ENCODE peak calls at places on chromosomes 11 and 22, in eight cellular contexts. B is neural crest cell, O is vagina, U is cardiac fibroblast, G is AG04449, Q is fibroblast of mammary gland, H is mammary epithelial cell, S is AG09319. L is an unnamed sample.

GRCh38 chr11:47998345-47998732 is 18.0 kb downstream of the PTPRJ start:
- DNase-seq in B (no peak), O (no peak), U (no peak), G (no peak), Q (no peak), H (no peak), S (no peak), L (no peak)

GRCh38 chr11:57463596-57464342 is 3.4 kb downstream of the RTN4RL2 start:
- DNase-seq in B (no peak), O (no peak), U (no peak), G (no peak), Q (no peak), H (no peak), S (no peak), L (no peak)

GRCh38 chr22:21092797-21093554 is 47.2 kb downstream of the LRRC74B start:
- DNase-seq in B (no peak), O (no peak), U (no peak), G (no peak), Q (no peak), H (no peak), S (no peak), L (no peak)

GRCh38 chr22:48593551-48593950 is 1234.1 kb downstream of the BRD1 start:
- DNase-seq in B (no peak), O (no peak), U (no peak), G (no peak), Q (no peak), H (no peak), S (no peak), L (no peak)

GRCh38 chr22:41048791-41049717 is 43.3 kb upstream of the EP300 start:
- DNase-seq in B (peak), O (no peak), U (peak), G (no peak), Q (peak), H (peak), S (peak), L (peak)

GRCh38 chr11:128039140-128040021 is 548.0 kb downstream of the ETS1 start:
- DNase-seq in B (no peak), O (no peak), U (peak), G (peak), Q (peak), H (peak), S (peak), L (no peak)

GRCh38 chr11:46235777-46236688 is 41.4 kb upstream of the CREB3L1 start:
- DNase-seq in B (no peak), O (no peak), U (peak), G (no peak), Q (peak), H (no peak), S (no peak), L (no peak)

GRCh38 chr11:61688368-61689163 is 8.4 kb downstream of the DAGLA start:
- DNase-seq in B (no peak), O (no peak), U (peak), G (no peak), Q (peak), H (peak), S (peak), L (no peak)

GRCh38 chr11:40722179-40722795 is 737.2 kb downstream of the LRRC4C start:
- DNase-seq in B (peak), O (no peak), U (peak), G (no peak), Q (peak), H (peak), S (no peak), L (no peak)

GRCh38 chr22:26367402-26368245 is 61.4 kb upstream of the ASPHD2 start:
- DNase-seq in B (peak), O (no peak), U (peak), G (no peak), Q (peak), H (peak), S (no peak), L (no peak)

GRCh38 chr11:129354688-129355087 is 21.0 kb upstream of the BARX2 start:
- DNase-seq in B (no peak), O (no peak), U (no peak), G (no peak), Q (no peak), H (no peak), S (no peak), L (no peak)

GRCh38 chr11:3970101-3970500 is 114.6 kb downstream of the STIM1 start:
- DNase-seq in B (no peak), O (no peak), U (no peak), G (no peak), Q (no peak), H (no peak), S (no peak), L (no peak)

GRCh38 chr11:109547356-109548027 is 125.5 kb downstream of the C11orf87 start:
- DNase-seq in B (no peak), O (no peak), U (peak), G (peak), Q (peak), H (peak), S (no peak), L (no peak)

GRCh38 chr11:27698872-27699241 is 1.4 kb downstream of the BDNF start:
- DNase-seq in B (peak), O (no peak), U (peak), G (peak), Q (peak), H (peak), S (peak), L (peak)

GRCh38 chr11:27700351-27701261 is at the start of gene BDNF:
- DNase-seq in B (no peak), O (no peak), U (peak), G (no peak), Q (peak), H (no peak), S (no peak), L (peak)

GRCh38 chr11:27697679-27698275 is 2.5 kb downstream of the BDNF start:
- DNase-seq in B (no peak), O (no peak), U (no peak), G (no peak), Q (no peak), H (no peak), S (no peak), L (no peak)

GRCh38 chr11:27699926-27700350 is 317 bp downstream of the BDNF start:
- DNase-seq in B (no peak), O (no peak), U (no peak), G (no peak), Q (no peak), H (no peak), S (no peak), L (peak)

GRCh38 chr11:27699242-27699925 is 871 bp downstream of the BDNF start:
- DNase-seq in B (peak), O (no peak), U (peak), G (no peak), Q (peak), H (no peak), S (no peak), L (no peak)
- TF ChIP-seq CTCF in B (peak), O (peak), U (no peak), G (no peak), Q (no peak), H (no peak), S (no peak), L (no peak)

GRCh38 chr22:37282385-37282677 is at the start of gene CYTH4:
- DNase-seq in B (no peak), O (no peak), U (no peak), G (no peak), Q (no peak), H (peak), S (no peak), L (no peak)

GRCh38 chr22:37284126-37284806 is 2.0 kb downstream of the CYTH4 start:
- DNase-seq in B (no peak), O (no peak), U (no peak), G (no peak), Q (no peak), H (no peak), S (no peak), L (no peak)

GRCh38 chr22:37281646-37282384 is 493 bp upstream of the CYTH4 start:
- DNase-seq in B (no peak), O (no peak), U (no peak), G (no peak), Q (no peak), H (no peak), S (no peak), L (no peak)

GRCh38 chr22:37284807-37285355 is 2.6 kb downstream of the CYTH4 start:
- DNase-seq in B (no peak), O (no peak), U (no peak), G (no peak), Q (no peak), H (no peak), S (no peak), L (no peak)

DNA sequence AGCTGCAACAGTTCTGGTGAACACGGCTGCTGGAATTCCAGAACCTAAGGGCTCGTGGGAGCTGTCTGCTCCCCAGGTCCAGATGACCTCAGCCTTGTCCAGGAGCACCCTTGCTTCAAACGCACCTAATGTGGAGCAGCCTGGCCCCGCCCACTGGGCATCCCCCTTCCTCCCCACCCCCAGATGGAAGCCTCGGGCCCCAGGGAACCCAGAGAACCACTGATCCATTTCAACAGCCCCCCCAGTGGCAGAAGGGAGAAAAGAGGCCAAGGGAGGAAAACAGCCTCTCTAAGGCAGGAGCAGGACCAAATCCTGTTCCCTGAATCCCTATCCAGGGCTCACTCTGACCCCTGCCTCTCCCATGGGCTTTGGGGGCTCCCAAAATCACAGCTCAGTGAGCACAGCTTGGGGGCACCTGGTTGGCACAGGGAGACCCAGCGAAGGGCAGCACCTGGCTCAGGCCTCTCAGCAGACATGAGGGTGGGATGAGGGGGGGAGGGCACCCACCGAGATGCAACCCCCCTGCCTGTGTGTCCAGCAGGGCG is 1.2 kb downstream of the CYTH4 start:
- DNase-seq in B (no peak), O (no peak), U (no peak), G (no peak), Q (no peak), H (no peak), S (no peak), L (no peak)
- TF ChIP-seq CTCF in B (no peak), O (no peak), U (no peak), G (peak), Q (peak), H (no peak), S (peak), L (no peak)

DNA sequence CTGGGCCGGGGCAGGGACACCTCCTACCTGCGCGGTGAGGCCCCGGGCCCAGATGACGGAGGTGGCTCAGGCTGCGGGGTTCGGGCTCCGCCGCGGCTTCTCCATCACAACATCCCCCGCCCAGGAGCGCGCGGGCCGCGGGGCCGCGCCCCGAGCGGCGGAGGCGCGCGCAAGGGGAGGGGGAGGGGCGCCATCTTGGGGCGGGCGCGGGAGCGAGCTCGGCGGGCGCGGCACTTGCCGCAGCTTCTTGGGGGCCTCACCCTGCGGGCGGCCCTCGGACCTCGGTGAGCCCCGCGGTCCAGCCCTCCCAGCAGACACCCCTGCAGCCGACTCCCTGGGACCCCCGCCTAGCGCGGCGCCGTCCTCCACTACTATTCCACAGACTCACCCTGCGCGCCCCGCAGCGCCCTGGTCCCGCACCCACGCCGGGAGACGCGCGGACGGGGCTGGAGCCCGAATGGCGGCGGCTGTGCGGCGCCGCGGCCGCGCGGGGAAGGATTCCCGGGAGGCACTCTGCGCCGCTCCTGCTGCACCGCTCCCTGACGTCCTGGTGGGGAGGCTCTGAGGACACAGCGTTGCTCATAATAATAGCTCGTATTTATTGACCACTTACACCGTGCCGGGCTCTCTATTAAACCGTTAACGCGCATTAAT is at the start of gene APBB1:
- DNase-seq in B (peak), O (no peak), U (peak), G (no peak), Q (peak), H (peak), S (no peak), L (peak)
- TF ChIP-seq CTCF in B (peak), O (no peak), U (peak), G (peak), Q (no peak), H (no peak), S (no peak), L (peak)

GRCh38 chr22:23898006-23898974 is 4.1 kb downstream of the MIF start:
- DNase-seq in B (no peak), O (no peak), U (no peak), G (no peak), Q (no peak), H (no peak), S (no peak), L (no peak)

GRCh38 chr22:23901600-23901999 is 7.4 kb downstream of the MIF start:
- DNase-seq in B (no peak), O (no peak), U (no peak), G (no peak), Q (no peak), H (no peak), S (no peak), L (no peak)

GRCh38 chr22:23896523-23897186 is 2.5 kb downstream of the MIF start:
- DNase-seq in B (no peak), O (no peak), U (no peak), G (no peak), Q (no peak), H (no peak), S (no peak), L (no peak)

GRCh38 chr22:23897320-23897719 is 3.1 kb downstream of the MIF start:
- DNase-seq in B (no peak), O (no peak), U (no peak), G (no peak), Q (no peak), H (no peak), S (no peak), L (no peak)

GRCh38 chr22:23899042-23899745 is 5.0 kb downstream of the MIF start:
- DNase-seq in B (no peak), O (no peak), U (no peak), G (no peak), Q (no peak), H (no peak), S (no peak), L (no peak)
- TF ChIP-seq CTCF in B (no peak), O (no peak), U (no peak), G (no peak), Q (no peak), H (no peak), S (no peak), L (no peak)

DNA sequence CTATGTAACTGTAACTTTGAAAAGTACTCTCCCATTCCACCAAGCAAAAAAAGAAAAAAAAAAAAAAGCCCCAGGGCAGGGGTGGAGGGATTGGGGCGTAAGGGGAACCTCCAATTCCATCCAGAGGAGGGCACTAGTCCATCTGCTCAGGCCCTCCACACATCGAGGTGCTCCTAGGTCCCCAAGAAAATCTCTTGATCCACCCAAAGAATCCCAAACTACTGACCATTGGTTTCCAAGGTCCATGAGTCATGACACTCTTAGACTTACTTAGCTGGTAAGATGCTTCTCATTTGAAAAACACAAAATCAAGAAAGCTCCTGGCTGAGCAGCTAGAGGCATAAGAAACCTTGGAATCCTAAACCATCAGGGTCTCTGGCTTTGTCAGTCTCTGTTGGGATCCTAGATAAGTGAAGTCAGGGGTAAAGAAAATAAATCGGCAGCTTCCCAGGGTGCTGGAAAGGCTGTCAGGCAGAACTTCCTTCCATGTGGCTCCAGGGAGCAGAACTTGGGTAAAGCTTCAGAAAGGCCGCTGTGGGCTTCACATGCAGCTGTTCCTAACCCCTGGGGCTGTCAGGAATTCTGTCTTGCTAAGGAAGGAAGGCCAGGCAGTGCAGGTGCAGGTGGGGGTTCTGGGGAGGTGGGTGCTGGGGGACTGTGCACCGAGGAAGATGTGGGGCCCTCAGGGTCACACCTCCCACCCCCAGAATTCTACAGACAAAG is 49.4 kb upstream of the ADA2 start:
- DNase-seq in B (no peak), O (no peak), U (peak), G (no peak), Q (no peak), H (no peak), S (no peak), L (no peak)
- TF ChIP-seq CTCF in B (peak), O (no peak), U (no peak), G (no peak), Q (peak), H (no peak), S (no peak), L (peak)

DNA sequence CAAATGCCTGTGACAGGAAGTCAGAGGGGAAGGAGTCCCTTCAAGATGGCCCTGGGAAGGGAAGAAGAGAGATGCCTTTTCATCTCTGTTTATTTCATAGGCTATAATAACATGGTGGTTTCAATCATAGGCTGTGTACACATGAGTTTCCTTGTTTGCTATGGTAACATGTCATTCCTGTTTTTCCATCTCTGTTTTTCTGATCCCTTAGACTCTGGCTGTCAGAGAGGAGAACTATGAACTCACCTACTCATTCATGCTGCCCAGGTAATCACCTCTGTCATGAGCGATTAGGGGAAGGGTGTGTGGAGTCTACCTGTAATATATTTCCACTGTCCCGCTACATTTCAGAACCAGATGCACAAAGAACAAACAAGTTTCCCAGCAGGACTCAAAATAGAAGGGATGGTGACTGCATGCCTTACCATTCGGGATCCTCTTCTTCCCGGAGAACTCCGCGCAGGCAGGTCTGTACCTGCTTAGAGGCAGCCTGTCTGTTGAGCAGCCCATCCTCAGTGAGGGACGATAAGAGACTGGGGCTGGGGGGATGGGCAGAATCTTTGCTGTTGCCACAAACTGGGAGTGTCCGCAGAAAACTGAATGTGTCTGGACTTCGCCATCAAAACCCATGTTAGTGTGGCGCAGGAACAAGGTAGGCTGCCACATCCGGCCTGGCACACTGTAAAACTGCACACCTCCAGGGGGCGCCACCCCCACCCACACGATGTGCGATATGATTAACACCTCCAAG is 7.1 kb upstream of the PEX26 start:
- DNase-seq in B (no peak), O (no peak), U (no peak), G (no peak), Q (no peak), H (peak), S (no peak), L (no peak)
- TF ChIP-seq CTCF in B (peak), O (no peak), U (peak), G (no peak), Q (no peak), H (peak), S (peak), L (peak)

DNA sequence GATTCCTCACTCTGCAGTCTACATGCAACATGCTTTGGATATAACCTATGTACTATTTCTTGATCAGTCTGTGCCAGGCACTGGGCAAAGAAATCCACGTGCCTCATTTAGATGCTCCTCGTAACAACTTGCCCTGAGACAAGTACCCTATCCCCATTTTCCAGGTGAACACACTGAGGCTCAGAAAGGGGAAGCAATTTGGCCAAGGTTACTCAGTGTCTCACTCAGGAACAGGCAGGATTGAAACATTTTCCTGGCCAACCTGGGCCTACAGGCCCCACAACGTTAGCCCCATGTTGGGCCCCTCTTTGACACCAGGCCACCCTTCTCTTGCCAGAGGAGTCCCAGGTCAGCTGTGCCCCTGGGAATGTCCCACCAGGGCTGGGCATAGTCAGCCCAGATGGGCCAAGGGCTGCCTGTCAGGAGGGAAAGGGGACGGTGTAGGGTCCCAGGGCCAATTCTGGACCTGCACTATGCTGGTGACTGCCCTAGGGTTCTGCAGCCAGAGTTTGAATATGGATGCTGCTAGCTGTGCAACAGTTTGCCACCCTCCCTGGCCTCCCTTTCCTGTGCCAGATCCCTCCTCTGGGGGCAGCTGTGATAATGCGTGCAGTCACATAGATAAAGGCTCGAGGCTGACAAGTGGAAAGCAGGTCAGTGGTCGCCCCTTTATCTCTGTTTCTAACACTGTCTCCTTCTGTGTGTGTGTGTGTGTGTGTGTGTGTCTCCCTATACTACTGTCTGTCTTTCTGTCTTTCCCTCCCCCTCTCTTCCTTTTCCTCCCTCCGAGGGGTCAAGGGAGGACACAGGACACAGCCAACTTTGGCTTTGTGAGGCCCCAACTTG is 10.4 kb upstream of the EMID1 start:
- DNase-seq in B (no peak), O (no peak), U (peak), G (no peak), Q (no peak), H (no peak), S (no peak), L (no peak)
- TF ChIP-seq CTCF in B (no peak), O (no peak), U (no peak), G (no peak), Q (no peak), H (no peak), S (no peak), L (no peak)

GRCh38 chr22:34414467-34415440 is 494.5 kb upstream of the LARGE1 start:
- DNase-seq in B (peak), O (no peak), U (peak), G (no peak), Q (peak), H (peak), S (no peak), L (peak)
- TF ChIP-seq CTCF in B (peak), O (peak), U (peak), G (peak), Q (peak), H (peak), S (no peak), L (peak)

GRCh38 chr11:77473801-77474508 is at the start of gene PAK1:
- DNase-seq in B (peak), O (no peak), U (peak), G (no peak), Q (peak), H (peak), S (peak), L (peak)
- TF ChIP-seq CTCF in B (peak), O (no peak), U (peak), G (peak), Q (no peak), H (no peak), S (peak), L (peak)

L was measured in type B pancreatic cell.